ENCODE peak calls at places on chromosomes 4 and X, in four cellular contexts. M, O, C and B are unnamed samples.

GRCh38 chr4:130922955-130923354 is 1827.0 kb downstream of the C4orf33 start:
- DNase-seq in C (no peak), O (no peak), M (no peak), B (no peak)

GRCh38 chrX:69195197-69195596 is 29.9 kb upstream of the PJA1 start:
- DNase-seq in C (no peak), M (no peak), O (no peak), B (no peak)

GRCh38 chr4:17236686-17237085 is 275.2 kb downstream of the QDPR start:
- DNase-seq in M (no peak), O (no peak), C (no peak), B (no peak)

GRCh38 chr4:151304755-151305154 is 20.6 kb downstream of the SH3D19 start:
- DNase-seq in O (peak; percentile 29), C (no peak), M (no peak), B (no peak)

GRCh38 chr4:125010776-125011503 is 298.4 kb upstream of the ANKRD50 start:
- DNase-seq in C (no peak), O (peak; percentile 86), M (no peak), B (no peak)

GRCh38 chrX:34300871-34301270 is 168.8 kb upstream of the FAM47A start:
- DNase-seq in C (no peak), M (no peak), O (peak; percentile 66), B (no peak)

GRCh38 chr4:125112536-125112935 is 202.2 kb upstream of the FAT4 start:
- DNase-seq in C (no peak), O (no peak), M (no peak), B (no peak)

GRCh38 chr4:158259955-158260575 is 49.8 kb downstream of the TMEM144 start:
- DNase-seq in O (peak; percentile 32), M (no peak), C (no peak), B (no peak)

GRCh38 chrX:39667746-39668507 is 429.8 kb downstream of the BCOR start:
- DNase-seq in O (no peak), M (no peak), C (no peak), B (no peak)

GRCh38 chrX:150361070-150361776 is 1.9 kb upstream of the MAMLD1 start:
- DNase-seq in C (no peak), M (no peak), O (peak; percentile 20), B (peak; percentile 10)

GRCh38 chr4:101271516-101271915 is 75.8 kb downstream of the PPP3CA start:
- DNase-seq in O (no peak), C (no peak), M (no peak), B (no peak)

GRCh38 chrX:30643313-30643821 is 9.9 kb upstream of the GK start:
- DNase-seq in C (no peak), O (peak; percentile 41), M (no peak), B (no peak)
- TF ChIP-seq CTCF in C (no peak), O (no peak), M (no peak), B (no peak)

GRCh38 chrX:114774691-114775090 is 190.8 kb downstream of the HTR2C start:
- DNase-seq in C (no peak), M (no peak), O (peak; percentile 0), B (no peak)
- TF ChIP-seq CTCF in C (no peak), M (no peak), O (no peak), B (no peak)

DNA sequence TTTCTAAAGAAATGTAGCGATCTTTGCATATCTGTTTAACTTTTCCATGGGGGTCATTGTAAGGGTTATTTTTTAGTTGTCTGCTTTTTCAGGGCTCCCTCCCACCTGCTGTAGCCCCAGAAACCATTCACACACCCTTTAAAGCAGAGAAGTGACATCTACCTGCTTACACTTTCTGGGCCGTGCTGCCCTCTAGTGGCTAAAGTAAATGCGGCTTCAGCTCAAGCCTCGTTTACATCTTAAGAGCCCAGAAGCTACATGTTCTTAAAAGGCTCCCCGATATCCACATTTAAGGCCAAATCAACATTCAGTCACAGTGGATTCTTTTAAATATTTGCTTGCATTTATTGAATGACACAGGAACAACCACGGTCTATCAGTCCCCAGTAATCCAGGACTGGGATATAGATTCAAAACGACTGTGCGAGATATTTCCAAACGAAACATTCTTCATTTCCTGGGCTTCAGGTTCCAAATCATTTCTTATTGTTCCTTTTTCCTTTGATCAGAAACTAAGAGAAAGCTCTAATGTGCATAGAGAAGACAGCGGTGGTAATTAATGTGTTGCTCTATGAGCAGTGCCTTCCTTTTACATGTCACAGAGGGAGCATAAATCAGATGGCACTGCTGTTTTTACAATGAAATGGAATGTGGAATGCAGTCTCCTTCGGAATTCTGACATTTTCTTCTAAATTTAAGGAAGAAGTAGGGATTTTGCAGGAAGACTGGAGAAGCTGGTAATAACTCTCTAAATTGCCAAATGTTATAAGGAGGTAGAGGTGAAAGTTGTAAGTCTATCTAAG is 119.9 kb downstream of the RASGEF1B start:
- DNase-seq in C (peak; percentile 79), O (peak; percentile 82), M (peak; percentile 60), B (peak; percentile 91)
- TF ChIP-seq CTCF in C (peak; percentile 79), O (peak; percentile 91), M (peak; percentile 72), B (peak; percentile 81)

GRCh38 chrX:12319012-12319519 is 180.8 kb downstream of the FRMPD4 start:
- DNase-seq in O (no peak), M (no peak), C (no peak), B (no peak)
- TF ChIP-seq CTCF in O (no peak), M (no peak), C (no peak), B (no peak)

GRCh38 chr4:76779740-76780459 is 118.0 kb downstream of the SOWAHB start:
- DNase-seq in M (no peak), C (no peak), O (no peak), B (no peak)

GRCh38 chr4:76780781-76781697 is 116.9 kb downstream of the SOWAHB start:
- DNase-seq in O (no peak), C (no peak), M (no peak), B (no peak)

GRCh38 chr4:76783836-76784235 is 114.1 kb downstream of the SOWAHB start:
- DNase-seq in M (no peak), C (no peak), O (no peak), B (no peak)

GRCh38 chr4:76782837-76783236 is 115.1 kb downstream of the SOWAHB start:
- DNase-seq in M (no peak), O (peak; percentile 65), C (no peak), B (no peak)

GRCh38 chr4:76781698-76782595 is 116.0 kb downstream of the SOWAHB start:
- DNase-seq in O (peak; percentile 99), C (no peak), M (no peak), B (no peak)
- TF ChIP-seq CTCF in O (no peak), C (no peak), M (no peak), B (no peak)